ENCODE peak calls at places on chromosomes 4 and X, in ten cellular contexts. U is HCT116, C is left ventricle myocardium inferior, R is endodermal cell, Y is heart left ventricle, G is right cardiac atrium, A is K562, P is mammary epithelial cell, E is upper lobe of left lung, W is heart right ventricle. J is an unnamed sample. For H3K4me1 and H3K9me3, the result is how much of the 10 kb centered on the place peaks cover.

GRCh38 chr4:52076731-52077130 is 25.6 kb downstream of the SPATA18 start:
- DNase-seq in U (no peak), C (peak), R (peak), Y (peak), G (peak), A (no peak), P (no peak), E (no peak), W (peak), J (no peak)

GRCh38 chr4:75919914-75920313 is 17.7 kb upstream of the PPEF2 start:
- DNase-seq in U (no peak), C (peak), R (no peak), Y (peak), G (peak), A (no peak), P (no peak), E (no peak), W (peak), J (peak)

GRCh38 chr4:24372915-24373314 is 211.4 kb downstream of the DHX15 start:
- DNase-seq in U (no peak), C (no peak), R (no peak), Y (no peak), G (peak), A (no peak), P (no peak), E (no peak), W (no peak), J (no peak)

GRCh38 chr4:82797048-82797590 is 1.5 kb downstream of the SCD5 start:
- DNase-seq in U (no peak), C (no peak), R (no peak), Y (no peak), G (peak), A (no peak), P (peak), E (no peak), W (no peak), J (no peak)

GRCh38 chrX:21741378-21741777 is 16.5 kb downstream of the SMPX start:
- DNase-seq in U (no peak), C (no peak), R (no peak), Y (no peak), G (no peak), A (no peak), P (no peak), E (no peak), W (no peak), J (no peak)

GRCh38 chr4:24322517-24322916 is 261.8 kb downstream of the DHX15 start:
- DNase-seq in U (no peak), C (no peak), R (peak), Y (no peak), G (no peak), A (no peak), P (no peak), E (no peak), W (no peak), J (no peak)

GRCh38 chrX:53767544-53767943 is 81.0 kb upstream of the HUWE1 start:
- DNase-seq in U (no peak), C (no peak), R (no peak), Y (no peak), G (no peak), A (no peak), P (no peak), E (no peak), W (no peak), J (no peak)

GRCh38 chr4:46051392-46051791 is 72.5 kb downstream of the GABRG1 start:
- DNase-seq in U (no peak), C (no peak), R (no peak), Y (no peak), G (no peak), A (no peak), P (no peak), E (no peak), W (no peak), J (no peak)

GRCh38 chr4:185626798-185627197 is 91.5 kb upstream of the PDLIM3 start:
- DNase-seq in U (no peak), C (no peak), R (no peak), Y (no peak), G (no peak), A (no peak), P (no peak), E (no peak), W (no peak), J (no peak)

GRCh38 chr4:87034527-87034926 is 99.7 kb downstream of the AFF1 start:
- DNase-seq in U (no peak), C (no peak), R (no peak), Y (no peak), G (no peak), A (no peak), P (no peak), E (no peak), W (no peak), J (no peak)

GRCh38 chr4:40281913-40282312 is 53.2 kb upstream of the CHRNA9 start:
- DNase-seq in U (no peak), C (no peak), R (no peak), Y (no peak), G (no peak), A (no peak), P (no peak), E (no peak), W (no peak), J (no peak)

GRCh38 chrX:9352243-9352642 is 112.6 kb upstream of the TBL1X start:
- DNase-seq in U (no peak), C (no peak), R (no peak), Y (no peak), G (no peak), A (no peak), P (no peak), E (no peak), W (no peak), J (no peak)

GRCh38 chr4:186015212-186015817 is 53.6 kb upstream of the TLR3 start:
- DNase-seq in U (no peak), C (peak), R (no peak), Y (peak), G (peak), A (no peak), P (no peak), E (no peak), W (peak), J (no peak)

GRCh38 chr4:2789351-2789750 is 3.5 kb upstream of the SH3BP2 start:
- DNase-seq in U (no peak), C (no peak), R (no peak), Y (peak), G (no peak), A (no peak), P (no peak), E (no peak), W (no peak), J (no peak)

GRCh38 chr4:96145671-96146070 is 305.8 kb downstream of the PDHA2 start:
- DNase-seq in U (no peak), C (no peak), R (no peak), Y (no peak), G (no peak), A (no peak), P (no peak), E (no peak), W (no peak), J (no peak)

GRCh38 chrX:115894087-115894486 is 276.5 kb upstream of the AGTR2 start:
- DNase-seq in U (peak), C (no peak), R (no peak), Y (no peak), G (no peak), A (peak), P (peak), E (no peak), W (no peak), J (peak)

GRCh38 chr4:185787926-185788679 is 23.9 kb downstream of the SORBS2 start:
- DNase-seq in U (no peak), C (no peak), R (no peak), Y (no peak), G (peak), A (no peak), P (no peak), E (no peak), W (no peak), J (no peak)

GRCh38 chrX:114344756-114345155 is 239.1 kb upstream of the HTR2C start:
- DNase-seq in U (peak), C (no peak), R (no peak), Y (no peak), G (no peak), A (peak), P (peak), E (no peak), W (no peak), J (peak)

GRCh38 chr4:6917445-6918241 is 8.0 kb downstream of the TBC1D14 start:
- DNase-seq in U (peak), C (peak), R (peak), Y (peak), G (peak), A (peak), P (no peak), E (peak), W (peak), J (peak)

GRCh38 chr4:2468464-2469191 is at the start of gene RNF4:
- DNase-seq in U (peak), C (peak), R (peak), Y (peak), G (peak), A (peak), P (peak), E (peak), W (peak), J (peak)

GRCh38 chr4:11072999-11073398 is 355.7 kb downstream of the HS3ST1 start:
- DNase-seq in U (no peak), C (no peak), R (no peak), Y (no peak), G (peak), A (no peak), P (no peak), E (no peak), W (no peak), J (no peak)

GRCh38 chr4:132737344-132737743 is 411.8 kb upstream of the PCDH10 start:
- DNase-seq in U (no peak), C (no peak), R (peak), Y (no peak), G (no peak), A (no peak), P (no peak), E (no peak), W (no peak), J (no peak)

GRCh38 chrX:9355739-9356138 is 109.1 kb upstream of the TBL1X start:
- DNase-seq in U (no peak), C (no peak), R (no peak), Y (no peak), G (no peak), A (peak), P (no peak), E (no peak), W (no peak), J (no peak)

GRCh38 chr4:106358899-106359298 is 9.7 kb downstream of the GIMD1 start:
- DNase-seq in U (no peak), C (no peak), R (no peak), Y (no peak), G (no peak), A (no peak), P (peak), E (no peak), W (no peak), J (no peak)

GRCh38 chr4:101621120-101621519 is 169.4 kb upstream of the BANK1 start:
- DNase-seq in U (no peak), C (no peak), R (no peak), Y (no peak), G (no peak), A (no peak), P (no peak), E (no peak), W (no peak), J (no peak)

GRCh38 chr4:120049732-120050494 is 16.7 kb downstream of the MAD2L1 start:
- DNase-seq in U (peak), C (peak), R (peak), Y (peak), G (peak), A (peak), P (peak), E (peak), W (peak), J (peak)

GRCh38 chrX:15335135-15336022 is at the start of gene PIGA:
- DNase-seq in U (peak), C (peak), R (peak), Y (peak), G (peak), A (peak), P (peak), E (peak), W (peak), J (peak)

GRCh38 chr4:137635108-137635507 is 102.8 kb upstream of the PCDH18 start:
- DNase-seq in U (no peak), C (no peak), R (no peak), Y (no peak), G (peak), A (no peak), P (peak), E (no peak), W (no peak), J (no peak)

GRCh38 chr4:139223682-139224317 is 46.8 kb upstream of the ELF2 start:
- DNase-seq in U (no peak), C (peak), R (no peak), Y (peak), G (peak), A (peak), P (peak), E (peak), W (peak), J (no peak)

GRCh38 chr4:113955411-113955810 is 24.0 kb downstream of the ARSJ start:
- DNase-seq in U (no peak), C (no peak), R (no peak), Y (no peak), G (no peak), A (no peak), P (no peak), E (no peak), W (no peak), J (no peak)

GRCh38 chr4:55175779-55176231 is 50.4 kb upstream of the KDR start:
- DNase-seq in U (peak), C (no peak), R (peak), Y (no peak), G (no peak), A (no peak), P (no peak), E (no peak), W (no peak), J (no peak)

GRCh38 chr4:95599777-95600436 is 51.1 kb upstream of the UNC5C start:
- DNase-seq in U (no peak), C (no peak), R (no peak), Y (no peak), G (no peak), A (no peak), P (no peak), E (no peak), W (no peak), J (no peak)

GRCh38 chr4:137614491-137614890 is 82.2 kb upstream of the PCDH18 start:
- DNase-seq in U (no peak), C (no peak), R (no peak), Y (no peak), G (no peak), A (no peak), P (no peak), E (no peak), W (no peak), J (no peak)

GRCh38 chr4:85488416-85488815 is 13.5 kb downstream of the ARHGAP24 start:
- DNase-seq in U (no peak), C (no peak), R (no peak), Y (no peak), G (no peak), A (no peak), P (no peak), E (no peak), W (no peak), J (no peak)

GRCh38 chr4:71827811-71828210 is 43.9 kb upstream of the GC start:
- DNase-seq in U (no peak), C (no peak), R (peak), Y (no peak), G (no peak), A (no peak), P (no peak), E (no peak), W (no peak), J (no peak)

GRCh38 chr4:38676986-38677385 is 13.0 kb downstream of the KLF3 start:
- DNase-seq in U (no peak), C (no peak), R (peak), Y (no peak), G (no peak), A (no peak), P (no peak), E (no peak), W (no peak), J (no peak)
- H3K4me1 ChIP-seq in U (under half), C (half or more), R (under half), Y (half or more), G (under half), A (under half), P (under half), E (half or more), W (half or more), J (under half)

GRCh38 chrX:101395789-101396188 is 5.0 kb downstream of the RPL36A start:
- DNase-seq in U (no peak), C (no peak), R (no peak), Y (no peak), G (no peak), A (no peak), P (no peak), E (no peak), W (no peak), J (no peak)

GRCh38 chrX:101394372-101394771 is 3.6 kb downstream of the RPL36A start:
- DNase-seq in U (no peak), C (no peak), R (no peak), Y (no peak), G (no peak), A (no peak), P (no peak), E (no peak), W (no peak), J (no peak)

GRCh38 chrX:101399825-101400224 is 7.9 kb downstream of the GLA start:
- DNase-seq in U (no peak), C (no peak), R (no peak), Y (no peak), G (no peak), A (no peak), P (no peak), E (no peak), W (no peak), J (no peak)

GRCh38 chrX:101397779-101398178 is 7.0 kb downstream of the RPL36A start:
- DNase-seq in U (no peak), C (no peak), R (peak), Y (no peak), G (no peak), A (peak), P (no peak), E (no peak), W (no peak), J (peak)

GRCh38 chrX:101398694-101399093 is 7.9 kb downstream of the RPL36A start:
- DNase-seq in U (no peak), C (no peak), R (no peak), Y (no peak), G (no peak), A (no peak), P (no peak), E (no peak), W (no peak), J (no peak)
- H3K27ac ChIP-seq in U (no peak), C (no peak), R (no peak), Y (no peak), G (no peak), A (no peak), P (no peak), E (no peak), W (no peak), J (no peak)

DNA sequence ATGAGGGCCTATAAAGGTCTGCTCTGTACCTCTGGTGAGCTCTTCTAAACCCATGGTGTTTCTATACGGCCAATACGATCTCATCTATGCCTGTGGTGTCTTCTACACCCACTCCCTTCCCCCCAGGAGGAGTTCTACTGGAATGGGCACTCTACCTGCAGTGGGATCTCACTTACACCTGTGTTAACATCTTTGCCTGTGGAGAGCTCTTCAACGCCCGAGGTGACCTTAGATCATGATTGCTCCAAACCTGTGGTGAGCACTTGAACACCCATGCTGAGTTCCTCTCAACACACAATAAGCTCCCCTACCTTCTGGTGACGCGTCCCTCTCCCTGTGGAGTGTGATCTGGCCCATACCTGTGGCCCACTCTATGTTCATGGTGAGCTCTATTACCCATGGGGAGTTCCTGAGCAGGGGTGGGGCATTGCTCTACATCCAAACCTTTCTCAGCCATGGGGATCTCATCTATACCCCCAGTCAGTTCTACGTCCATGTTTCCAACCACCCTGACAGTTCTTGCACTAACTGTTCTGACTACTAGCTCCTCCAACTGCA is 48.6 kb downstream of the BCOR start:
- DNase-seq in U (no peak), C (no peak), R (no peak), Y (no peak), G (no peak), A (no peak), P (no peak), E (no peak), W (no peak), J (no peak)
- H3K9me3 ChIP-seq in U (under half), C (under half), R (half or more), Y (under half), G (under half), A (under half), P (under half), E (under half), W (under half), J (under half)

DNA sequence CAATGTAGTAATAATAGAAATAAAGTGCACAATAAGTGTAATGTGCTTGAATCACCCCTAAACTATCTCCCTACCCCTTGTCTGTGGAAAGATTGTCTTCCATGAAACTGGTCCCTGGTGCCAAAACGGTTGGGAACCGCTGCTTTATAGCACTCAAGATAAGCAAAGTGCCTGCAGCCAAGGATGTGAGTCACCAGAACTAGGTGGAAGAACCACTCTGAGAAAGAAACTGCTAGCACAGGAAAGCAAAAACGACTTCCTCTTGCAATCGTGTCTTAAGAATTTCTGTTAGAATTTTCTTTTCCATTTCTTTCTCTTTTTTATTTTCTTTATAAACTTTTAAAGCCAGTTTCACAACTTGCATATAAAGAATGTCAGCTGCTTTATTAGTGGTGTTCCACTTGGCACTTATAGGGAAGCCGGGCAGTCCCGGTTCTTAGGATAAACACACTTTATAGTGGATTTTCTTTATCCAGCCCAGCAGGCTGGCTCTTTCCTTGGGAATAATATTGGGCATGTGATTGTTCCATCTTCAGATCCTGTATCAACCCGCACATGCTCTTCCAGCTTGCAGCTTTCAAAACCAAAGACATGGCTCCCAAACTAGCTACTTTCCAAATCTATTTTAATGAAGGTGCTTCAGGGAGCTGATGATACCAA is 32.3 kb upstream of the CXCL8 start:
- DNase-seq in U (peak), C (peak), R (no peak), Y (peak), G (peak), A (peak), P (peak), E (peak), W (peak), J (peak)
- H3K4me1 ChIP-seq in U (under half), C (under half), R (under half), Y (under half), G (under half), A (half or more), P (half or more), E (under half), W (under half), J (under half)

GRCh38 chr4:30460818-30461217 is 259.4 kb upstream of the PCDH7 start:
- DNase-seq in U (no peak), C (no peak), R (no peak), Y (no peak), G (no peak), A (no peak), P (no peak), E (no peak), W (no peak), J (no peak)

DNA sequence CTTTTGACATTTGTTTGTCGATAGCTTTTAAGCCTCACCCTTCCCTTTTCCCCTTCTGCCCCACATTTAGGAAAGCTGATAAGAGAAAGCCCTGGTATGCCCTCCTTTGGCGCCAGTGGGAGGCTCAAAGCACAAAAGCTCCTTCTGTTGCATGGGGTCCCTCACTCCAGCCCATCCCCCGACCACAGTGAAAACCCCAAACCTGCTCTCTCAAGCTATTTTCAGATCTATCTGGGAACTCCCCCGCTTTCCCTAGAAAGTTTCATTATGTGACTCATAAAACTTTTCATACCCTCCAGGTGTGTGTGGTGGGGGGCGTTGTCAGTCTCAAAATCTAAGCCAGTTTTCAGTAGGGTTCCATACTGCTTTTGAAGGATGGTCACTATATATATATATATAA is 259.0 kb upstream of the PCDH7 start:
- DNase-seq in U (no peak), C (no peak), R (peak), Y (no peak), G (no peak), A (no peak), P (no peak), E (no peak), W (no peak), J (no peak)
- H3K27ac ChIP-seq in U (no peak), C (no peak), R (no peak), Y (no peak), G (no peak), A (no peak), P (no peak), E (no peak), W (no peak), J (no peak)

GRCh38 chrX:2449135-2449886 is 51.5 kb downstream of the DHRSX start:
- DNase-seq in U (no peak), C (no peak), R (no peak), Y (no peak), G (no peak), A (no peak), P (no peak), E (no peak), W (no peak), J (no peak)
- H3K9me3 ChIP-seq in U (under half), C (under half), R (under half), Y (under half), G (under half), A (under half), P (under half), E (under half), W (under half), J (under half)

J was measured in small intestine.